ENCODE peak calls at places on chromosomes 2 and 18, in five cellular contexts. M is psoas muscle, R is OCI-M1, C is HFFc6, Y is endothelial cell of umbilical vein. K is an unnamed sample.

GRCh38 chr2:46434851-46435273 is 44.5 kb upstream of the TMEM247 start:
- DNase-seq in M (no peak), R (no peak), C (peak; percentile 51), Y (no peak), K (no peak)

GRCh38 chr2:102975996-102976636 is 214.3 kb downstream of the TMEM182 start:
- DNase-seq in M (no peak), R (peak; percentile 82), C (no peak), Y (no peak), K (no peak)

GRCh38 chr2:158034198-158034831 is 67.4 kb upstream of the UPP2 start:
- DNase-seq in M (no peak), R (peak; percentile 82), C (peak; percentile 53), Y (peak; percentile 51), K (no peak)

GRCh38 chr2:15638720-15639119 is 47.1 kb downstream of the DDX1 start:
- DNase-seq in M (no peak), R (no peak), C (peak; percentile 72), Y (no peak), K (no peak)

GRCh38 chr18:48455555-48456478 is 46.6 kb upstream of the ZBTB7C start:
- DNase-seq in M (no peak), R (peak; percentile 69), C (peak; percentile 68), Y (no peak), K (no peak)

GRCh38 chr2:120612931-120613330 is 122.7 kb upstream of the GLI2 start:
- DNase-seq in M (no peak), R (no peak), C (no peak), Y (no peak), K (no peak)

GRCh38 chr2:233974530-233975071 is 57.4 kb downstream of the TRPM8 start:
- DNase-seq in M (peak; percentile 67), R (no peak), C (peak; percentile 93), Y (peak; percentile 86), K (peak; percentile 93)

GRCh38 chr2:100773538-100773937 is 46.4 kb upstream of the NPAS2 start:
- DNase-seq in M (no peak), R (no peak), C (no peak), Y (no peak), K (no peak)